ENCODE peak calls at places on chromosomes 2 and 18, in nine cellular contexts. U, D, A, X, H, N, Q, M and O are unnamed samples.

GRCh38 chr2:121254748-121255147 is 30.3 kb downstream of the TFCP2L1 start:
- DNase-seq in U (no peak), D (no peak), A (no peak), X (no peak), H (no peak), N (no peak), Q (peak; percentile 86), M (no peak), O (no peak)

GRCh38 chr2:95269036-95269680 is 5.1 kb upstream of the PROM2 start:
- DNase-seq in U (no peak), D (no peak), A (no peak), X (no peak), H (no peak), N (no peak), Q (no peak), M (no peak), O (no peak)

GRCh38 chr18:2606335-2606734 is 35.0 kb downstream of the NDC80 start:
- DNase-seq in U (no peak), D (no peak), A (no peak), X (no peak), H (no peak), N (no peak), Q (no peak), M (no peak), O (no peak)

GRCh38 chr2:128416366-128416765 is 97.7 kb upstream of the HS6ST1 start:
- DNase-seq in U (no peak), D (no peak), A (no peak), X (no peak), H (no peak), N (no peak), Q (no peak), M (no peak), O (peak; percentile 15)

GRCh38 chr18:12420831-12421421 is 13.2 kb downstream of the PRELID3A start:
- DNase-seq in U (no peak), D (peak; percentile 66), A (no peak), X (no peak), H (no peak), N (peak; percentile 24), Q (peak; percentile 89), M (no peak), O (no peak)

GRCh38 chr2:216777637-216778273 is 82.1 kb downstream of the TNP1 start:
- DNase-seq in U (no peak), D (peak; percentile 75), A (peak; percentile 80), X (peak; percentile 36), H (peak; percentile 68), N (no peak), Q (peak; percentile 84), M (peak; percentile 61), O (peak; percentile 59)

GRCh38 chr18:22026362-22026761 is 143.0 kb upstream of the GATA6 start:
- DNase-seq in U (no peak), D (no peak), A (no peak), X (no peak), H (no peak), N (no peak), Q (peak; percentile 84), M (no peak), O (no peak)

GRCh38 chr2:45237850-45238542 is 228.7 kb upstream of the SIX2 start:
- DNase-seq in U (no peak), D (no peak), A (peak; percentile 96), X (no peak), H (peak; percentile 100), N (no peak), Q (no peak), M (peak; percentile 42), O (peak; percentile 68)

GRCh38 chr18:51890762-51891161 is 449.2 kb upstream of the DCC start:
- DNase-seq in U (no peak), D (no peak), A (peak; percentile 47), X (no peak), H (no peak), N (no peak), Q (no peak), M (no peak), O (no peak)

GRCh38 chr2:150885236-150885635 is 376.4 kb downstream of the RBM43 start:
- DNase-seq in U (no peak), D (no peak), A (no peak), X (no peak), H (no peak), N (no peak), Q (no peak), M (no peak), O (no peak)

GRCh38 chr2:137928547-137929503 is 35.4 kb upstream of the HNMT start:
- DNase-seq in U (no peak), D (peak; percentile 37), A (peak; percentile 54), X (no peak), H (peak; percentile 64), N (no peak), Q (no peak), M (no peak), O (no peak)

GRCh38 chr2:44768438-44769236 is 172.9 kb upstream of the SIX3 start:
- DNase-seq in U (no peak), D (no peak), A (no peak), X (no peak), H (no peak), N (no peak), Q (peak; percentile 85), M (no peak), O (no peak)

GRCh38 chr2:134668821-134669220 is 50.0 kb downstream of the TMEM163 start:
- DNase-seq in U (no peak), D (no peak), A (peak; percentile 84), X (peak; percentile 74), H (no peak), N (no peak), Q (no peak), M (peak; percentile 95), O (peak; percentile 97)

GRCh38 chr2:86625096-86625495 is 1.4 kb upstream of the RNF103 start:
- DNase-seq in U (no peak), D (no peak), A (no peak), X (no peak), H (no peak), N (peak; percentile 49), Q (no peak), M (no peak), O (no peak)

GRCh38 chr2:9782197-9782719 is 61.0 kb upstream of the TAF1B start:
- DNase-seq in U (peak; percentile 82), D (no peak), A (peak; percentile 31), X (peak; percentile 76), H (no peak), N (peak; percentile 7), Q (no peak), M (peak; percentile 91), O (peak; percentile 19)

GRCh38 chr18:43680096-43680495 is 402.8 kb upstream of the SYT4 start:
- DNase-seq in U (no peak), D (no peak), A (no peak), X (no peak), H (no peak), N (no peak), Q (no peak), M (no peak), O (no peak)

GRCh38 chr2:231545105-231545902 is 15.1 kb upstream of the NMUR1 start:
- DNase-seq in U (no peak), D (no peak), A (peak; percentile 75), X (peak; percentile 76), H (peak; percentile 72), N (no peak), Q (no peak), M (peak; percentile 65), O (peak; percentile 86)

GRCh38 chr2:4272261-4272858 is 569.0 kb downstream of the DCDC2C start:
- DNase-seq in U (no peak), D (no peak), A (no peak), X (no peak), H (no peak), N (no peak), Q (no peak), M (no peak), O (no peak)

GRCh38 chr2:153495725-153496124 is 17.2 kb upstream of the RPRM start:
- DNase-seq in U (no peak), D (no peak), A (no peak), X (no peak), H (no peak), N (no peak), Q (no peak), M (no peak), O (no peak)

GRCh38 chr2:2787301-2787907 is 456.3 kb upstream of the MYT1L start:
- DNase-seq in U (peak; percentile 28), D (peak; percentile 74), A (no peak), X (no peak), H (no peak), N (no peak), Q (no peak), M (no peak), O (no peak)

GRCh38 chr2:161136696-161137324 is 23.4 kb upstream of the TANK start:
- DNase-seq in U (no peak), D (no peak), A (peak; percentile 45), X (peak; percentile 64), H (peak; percentile 67), N (no peak), Q (no peak), M (peak; percentile 48), O (no peak)

GRCh38 chr2:241767464-241768250 is 9.0 kb upstream of the GAL3ST2 start:
- DNase-seq in U (peak; percentile 43), D (no peak), A (no peak), X (no peak), H (no peak), N (no peak), Q (no peak), M (no peak), O (peak; percentile 2)

GRCh38 chr2:176157499-176158305 is 595 bp downstream of the HOXD3 start:
- DNase-seq in U (peak; percentile 74), D (no peak), A (no peak), X (no peak), H (peak; percentile 4), N (no peak), Q (peak; percentile 14), M (no peak), O (no peak)

GRCh38 chr2:41990688-41991087 is 57.1 kb upstream of the PKDCC start:
- DNase-seq in U (no peak), D (no peak), A (no peak), X (no peak), H (no peak), N (no peak), Q (no peak), M (no peak), O (no peak)

GRCh38 chr2:200863655-200864205 is 728 bp downstream of the CLK1 start:
- DNase-seq in U (peak; percentile 57), D (peak; percentile 26), A (no peak), X (peak; percentile 24), H (no peak), N (no peak), Q (peak; percentile 8), M (peak; percentile 43), O (peak; percentile 39)

GRCh38 chr18:23032030-23032582 is 99.0 kb downstream of the RBBP8 start:
- DNase-seq in U (no peak), D (no peak), A (no peak), X (no peak), H (peak; percentile 80), N (no peak), Q (no peak), M (no peak), O (no peak)

GRCh38 chr18:73101977-73102376 is 234.2 kb upstream of the NETO1 start:
- DNase-seq in U (no peak), D (no peak), A (no peak), X (no peak), H (no peak), N (no peak), Q (no peak), M (no peak), O (no peak)